ENCODE peak calls at places on chromosomes 2 and 18, in six cellular contexts. Y is HCT116, U is GM23338, S is left lung, D is cardiac fibroblast, V is brain microvascular endothelial cell. W is an unnamed sample.

GRCh38 chr2:192151848-192152247 is 42.9 kb downstream of the TMEFF2 start:
- DNase-seq in V (peak), U (no peak), D (peak), S (no peak), Y (no peak), W (no peak)

GRCh38 chr2:209070262-209070661 is 353.6 kb upstream of the MAP2 start:
- DNase-seq in U (no peak), Y (no peak), D (no peak), S (no peak), V (no peak), W (no peak)

GRCh38 chr18:63298393-63299015 is 21.1 kb downstream of the BCL2 start:
- DNase-seq in U (no peak), S (no peak), D (no peak), Y (no peak), V (no peak), W (no peak)

GRCh38 chr2:78118037-78118436 is 595.9 kb upstream of the LRRTM4 start:
- DNase-seq in Y (no peak), U (peak), S (no peak), V (no peak), D (no peak), W (no peak)

GRCh38 chr18:12657849-12658829 is at the start of gene SPIRE1:
- DNase-seq in D (peak), V (peak), Y (no peak), S (peak), U (peak), W (no peak)

GRCh38 chr2:231613054-231613654 is 20.5 kb downstream of the TEX44 start:
- DNase-seq in D (no peak), S (no peak), V (no peak), Y (no peak), U (no peak), W (no peak)

GRCh38 chr2:27972311-27972710 is 81.8 kb downstream of the BABAM2 start:
- DNase-seq in S (no peak), Y (no peak), D (no peak), V (no peak), U (no peak), W (no peak)

GRCh38 chr2:179938026-179938425 is 69.1 kb downstream of the CWC22 start:
- DNase-seq in D (no peak), Y (no peak), V (no peak), S (no peak), U (no peak), W (no peak)

DNA sequence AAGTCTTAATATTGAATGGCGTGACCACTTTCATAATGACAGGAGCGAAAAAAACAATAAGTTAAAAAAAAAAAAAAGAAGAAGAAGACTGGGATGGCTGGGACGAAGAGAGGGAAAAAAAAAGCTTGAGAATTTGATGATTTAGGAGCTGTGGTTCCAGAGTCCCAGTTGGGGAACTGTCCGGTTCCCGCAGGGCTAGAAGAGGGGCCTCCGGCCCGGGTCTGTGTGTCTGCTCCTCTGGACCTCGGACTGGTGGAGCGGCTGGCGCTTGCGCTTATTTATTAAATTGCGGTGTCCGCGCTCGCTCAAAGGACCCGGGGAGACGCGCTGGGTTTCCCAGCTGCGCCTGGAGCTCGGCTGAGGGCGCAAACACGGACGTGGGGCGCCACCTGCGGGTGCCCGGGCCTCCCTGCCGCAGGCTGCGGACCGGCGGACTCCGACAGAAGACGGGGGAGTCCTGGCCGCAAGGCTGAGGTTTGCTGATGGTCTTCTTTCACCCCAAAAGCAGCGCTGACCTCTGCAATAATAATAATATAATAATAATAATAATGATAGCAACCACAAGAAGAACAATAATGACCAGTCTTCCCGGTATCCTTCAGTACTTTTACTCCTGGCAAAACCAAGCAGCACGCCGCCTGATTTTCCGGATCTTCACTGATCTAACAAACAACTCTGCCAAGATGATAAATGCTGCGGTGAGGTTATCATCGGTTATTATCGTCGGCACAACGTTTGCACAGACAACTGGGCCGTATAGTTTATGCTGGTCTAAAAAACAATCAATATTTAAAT is at the start of gene CBLN2:
- DNase-seq in D (peak), V (peak), Y (no peak), S (peak), U (peak), W (no peak)
- TF ChIP-seq CTCF in D (peak), V (peak), Y (no peak), S (peak), U (peak), W (peak)

GRCh38 chr18:59696311-59697235 is 650 bp downstream of the CCBE1 start:
- DNase-seq in Y (no peak), U (peak), D (peak), S (no peak), V (peak), W (no peak)
- H3K4me3 ChIP-seq in Y (peak), U (peak), D (peak), S (peak), V (peak), W (peak)

GRCh38 chr2:171922230-171923022 is at the start of gene HAT1:
- DNase-seq in D (peak), V (peak), U (peak), Y (peak), S (peak), W (peak)
- TF ChIP-seq CTCF in D (no peak), V (no peak), U (no peak), Y (no peak), S (no peak), W (no peak)

GRCh38 chr2:46540496-46541342 is 61.4 kb downstream of the TMEM247 start:
- DNase-seq in U (no peak), Y (no peak), S (no peak), D (peak), V (peak), W (no peak)
- H3K4me3 ChIP-seq in U (peak), Y (peak), S (peak), D (no peak), V (no peak), W (no peak)

GRCh38 chr2:163774862-163775261 is 39.1 kb upstream of the FIGN start:
- DNase-seq in D (peak), Y (peak), U (no peak), V (peak), S (no peak), W (peak)
- TF ChIP-seq CTCF in D (no peak), Y (no peak), U (no peak), V (no peak), S (no peak), W (no peak)

GRCh38 chr18:35047697-35048292 is 6.6 kb downstream of the MAPRE2 start:
- DNase-seq in Y (no peak), V (no peak), D (no peak), S (no peak), U (no peak), W (no peak)

GRCh38 chr18:35049111-35050003 is 8.1 kb downstream of the MAPRE2 start:
- DNase-seq in D (no peak), U (no peak), Y (no peak), S (no peak), V (no peak), W (no peak)

GRCh38 chr18:35050638-35051287 is 9.6 kb downstream of the MAPRE2 start:
- DNase-seq in D (peak), U (no peak), V (no peak), Y (no peak), S (no peak), W (no peak)

GRCh38 chr18:35051978-35052377 is 10.8 kb downstream of the MAPRE2 start:
- DNase-seq in D (peak), V (no peak), S (no peak), Y (no peak), U (no peak), W (no peak)

GRCh38 chr18:35050004-35050623 is 8.9 kb downstream of the MAPRE2 start:
- DNase-seq in D (peak), U (no peak), Y (no peak), V (no peak), S (no peak), W (no peak)
- H3K4me3 ChIP-seq in D (no peak), U (no peak), Y (no peak), V (no peak), S (no peak), W (no peak)